ENCODE peak calls at places on chromosome 15, in four cellular contexts. B, D, F and C are unnamed samples.

GRCh38 chr15:58227706-58228543 is 89.7 kb downstream of the AQP9 start:
- DNase-seq in B (peak), D (peak), F (peak), C (peak)

GRCh38 chr15:76987896-76988860 is 6.7 kb upstream of the PSTPIP1 start:
- DNase-seq in B (peak), D (no peak), F (no peak), C (peak)

GRCh38 chr15:66486887-66487286 is 10.7 kb downstream of the SNAPC5 start:
- DNase-seq in B (no peak), D (no peak), F (no peak), C (no peak)

GRCh38 chr15:62920569-62921502 is 121.7 kb upstream of the TPM1 start:
- DNase-seq in B (peak), D (no peak), F (no peak), C (no peak)

GRCh38 chr15:57516327-57517026 is 75.2 kb upstream of the MYZAP start:
- DNase-seq in B (no peak), D (no peak), F (no peak), C (no peak)

GRCh38 chr15:25807063-25807462 is 56.1 kb downstream of the ATP10A start:
- DNase-seq in B (no peak), D (no peak), F (no peak), C (no peak)

GRCh38 chr15:36612063-36612788 is 32.8 kb downstream of the CDIN1 start:
- DNase-seq in B (peak), D (no peak), F (no peak), C (no peak)

GRCh38 chr15:58369261-58369699 is 62.5 kb upstream of the LIPC start:
- DNase-seq in B (peak), D (no peak), F (peak), C (no peak)

GRCh38 chr15:27086800-27087199 is 115.8 kb downstream of the GABRG3 start:
- DNase-seq in B (no peak), D (no peak), F (no peak), C (no peak)

GRCh38 chr15:42939841-42940240 is 19.3 kb upstream of the TTBK2 start:
- DNase-seq in B (no peak), D (no peak), F (no peak), C (no peak)

GRCh38 chr15:33107950-33108349 is 86.6 kb downstream of the FMN1 start:
- DNase-seq in B (peak), D (no peak), F (no peak), C (no peak)

GRCh38 chr15:70053703-70054229 is 44.0 kb downstream of the TLE3 start:
- DNase-seq in B (no peak), D (no peak), F (no peak), C (no peak)

GRCh38 chr15:57555270-57555669 is 36.4 kb upstream of the MYZAP start:
- DNase-seq in B (no peak), D (no peak), F (no peak), C (no peak)

GRCh38 chr15:97504031-97504430 is 456.5 kb upstream of the ARRDC4 start:
- DNase-seq in B (peak), D (no peak), F (no peak), C (no peak)

GRCh38 chr15:73573572-73573971 is 59.6 kb downstream of the NPTN start:
- DNase-seq in B (peak), D (no peak), F (no peak), C (no peak)

GRCh38 chr15:85581495-85581894 is 201.1 kb downstream of the AKAP13 start:
- DNase-seq in B (peak), D (peak), F (peak), C (peak)

GRCh38 chr15:74122403-74123130 is 7.8 kb upstream of the ISLR2 start:
- DNase-seq in B (no peak), D (no peak), F (no peak), C (peak)

GRCh38 chr15:42107483-42107882 is 13.1 kb upstream of the PLA2G4D start:
- DNase-seq in B (no peak), D (peak), F (no peak), C (peak)

GRCh38 chr15:56440226-56440770 is 24.6 kb downstream of the MNS1 start:
- DNase-seq in B (no peak), D (no peak), F (no peak), C (no peak)

GRCh38 chr15:60721706-60722105 is 242.8 kb upstream of the ICE2 start:
- DNase-seq in B (no peak), D (no peak), F (no peak), C (no peak)

GRCh38 chr15:67006089-67007065 is 59.0 kb upstream of the SMAD3 start:
- DNase-seq in B (no peak), D (no peak), F (no peak), C (no peak)

DNA sequence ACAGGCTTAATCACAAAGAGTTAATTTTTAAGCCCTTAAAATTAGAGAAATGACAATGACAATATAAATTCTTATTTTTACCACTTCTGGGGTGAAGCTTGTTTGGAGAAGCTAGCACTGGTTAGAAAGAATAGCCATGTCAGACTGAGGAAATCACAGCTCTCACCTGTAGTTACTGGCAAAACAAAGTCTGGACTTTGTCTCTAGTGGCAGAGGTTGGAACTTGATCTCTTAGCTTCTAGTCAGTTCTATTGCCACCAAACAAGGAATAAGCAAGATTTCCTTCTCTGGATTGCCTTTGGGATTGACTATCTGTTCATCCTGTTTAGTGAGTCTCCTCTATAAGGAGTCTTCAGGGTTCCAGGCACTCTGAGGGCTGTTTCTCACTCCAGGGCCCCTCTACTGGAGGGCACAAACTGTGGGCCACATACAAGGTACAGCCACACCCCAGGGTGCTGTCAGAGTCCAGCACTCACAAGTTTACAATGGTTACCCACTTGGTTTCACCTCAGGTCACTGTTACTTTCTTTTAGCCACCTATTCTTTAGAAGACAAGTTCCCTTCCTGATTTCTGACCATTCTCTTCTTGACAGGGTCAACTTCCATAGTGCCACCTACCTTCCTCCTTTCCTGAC is 426.6 kb upstream of the THBS1 start:
- DNase-seq in B (no peak), D (no peak), F (no peak), C (no peak)
- TF ChIP-seq CTCF in B (peak), D (peak), F (no peak), C (no peak)

GRCh38 chr15:44585633-44586032 is 48.7 kb downstream of the EIF3J start:
- DNase-seq in B (no peak), D (no peak), F (no peak), C (no peak)

GRCh38 chr15:44588541-44588940 is 51.6 kb downstream of the EIF3J start:
- DNase-seq in B (no peak), D (no peak), F (no peak), C (no peak)

GRCh38 chr15:44580105-44580504 is 43.2 kb downstream of the EIF3J start:
- DNase-seq in B (no peak), D (no peak), F (no peak), C (no peak)

GRCh38 chr15:44584162-44584749 is 47.3 kb downstream of the EIF3J start:
- DNase-seq in B (peak), D (peak), F (peak), C (peak)
- TF ChIP-seq CTCF in B (peak), D (peak), F (peak), C (peak)

DNA sequence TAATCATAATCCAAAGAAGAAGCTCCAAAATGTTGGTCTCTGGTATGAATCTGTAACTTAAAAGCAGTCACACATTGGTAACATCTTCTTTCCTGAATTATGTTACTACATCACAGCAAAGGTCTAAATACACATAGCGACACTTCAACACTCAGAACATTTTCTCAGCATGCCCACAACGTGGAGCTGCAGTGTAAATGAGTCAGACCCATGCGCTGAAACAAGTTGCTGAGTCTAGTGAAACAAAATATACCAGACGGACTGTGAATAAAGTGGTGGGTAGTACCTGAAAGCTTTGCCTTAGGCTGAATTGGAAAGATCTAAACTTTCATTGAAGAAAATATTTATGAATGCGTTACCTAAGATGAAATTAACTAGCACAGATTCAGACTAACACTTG is 33.2 kb upstream of the GOLGA8B start:
- DNase-seq in B (peak), D (peak), F (no peak), C (no peak)
- TF ChIP-seq CTCF in B (peak), D (peak), F (no peak), C (no peak)

GRCh38 chr15:91032919-91033803 is 10.8 kb upstream of the VPS33B start:
- DNase-seq in B (peak), D (peak), F (peak), C (peak)
- TF ChIP-seq CTCF in B (peak), D (peak), F (peak), C (peak)

GRCh38 chr15:80977627-80978036 is 12.0 kb downstream of the MESD start:
- DNase-seq in B (peak), D (peak), F (peak), C (peak)
- TF ChIP-seq CTCF in B (peak), D (peak), F (peak), C (peak)